ENCODE peak calls at places on chromosome 13, in seven cellular contexts. One of them, this sample, is unnamed.
A peak's percentile ranks its signal among the peaks of the same experiment; 100 is the strongest.

GRCh38 chr13:113581871-113582270 is 2.7 kb upstream of the TFDP1 start:
- DNase-seq in kidney tubule cell: no peak
- DNase-seq in OCI-LY7: no peak
- DNase-seq in T-helper 2 cell: no peak
- DNase-seq in foreskin fibroblast: no peak
- DNase-seq in B cell: no peak
- DNase-seq in heart left ventricle: no peak
- DNase-seq in this sample: no peak

GRCh38 chr13:30806784-30807183 is 71.4 kb downstream of the ALOX5AP start:
- DNase-seq in T-helper 2 cell: no peak
- DNase-seq in kidney tubule cell: peak; percentile 74
- DNase-seq in OCI-LY7: no peak
- DNase-seq in B cell: no peak
- DNase-seq in foreskin fibroblast: peak; percentile 71
- DNase-seq in heart left ventricle: no peak
- DNase-seq in this sample: peak; percentile 42

GRCh38 chr13:109737606-109738005 is 48.8 kb downstream of the IRS2 start:
- DNase-seq in kidney tubule cell: peak; percentile 47
- DNase-seq in foreskin fibroblast: peak; percentile 76
- DNase-seq in T-helper 2 cell: no peak
- DNase-seq in B cell: no peak
- DNase-seq in OCI-LY7: no peak
- DNase-seq in heart left ventricle: no peak
- DNase-seq in this sample: no peak

GRCh38 chr13:114015608-114016295 is 41.9 kb upstream of the C13orf46 start:
- DNase-seq in B cell: no peak
- DNase-seq in heart left ventricle: no peak
- DNase-seq in kidney tubule cell: peak; percentile 64
- DNase-seq in foreskin fibroblast: peak; percentile 85
- DNase-seq in T-helper 2 cell: no peak
- DNase-seq in OCI-LY7: no peak
- DNase-seq in this sample: no peak

GRCh38 chr13:37202264-37202663 is 96.8 kb upstream of the CSNK1A1L start:
- DNase-seq in foreskin fibroblast: no peak
- DNase-seq in B cell: no peak
- DNase-seq in kidney tubule cell: no peak
- DNase-seq in heart left ventricle: no peak
- DNase-seq in T-helper 2 cell: no peak
- DNase-seq in OCI-LY7: no peak
- DNase-seq in this sample: no peak

GRCh38 chr13:36509369-36509768 is 77.1 kb downstream of the CCNA1 start:
- DNase-seq in B cell: no peak
- DNase-seq in kidney tubule cell: no peak
- DNase-seq in T-helper 2 cell: no peak
- DNase-seq in OCI-LY7: no peak
- DNase-seq in foreskin fibroblast: no peak
- DNase-seq in heart left ventricle: no peak
- DNase-seq in this sample: no peak

GRCh38 chr13:33875658-33876401 is 57.9 kb downstream of the RFC3 start:
- DNase-seq in kidney tubule cell: no peak
- DNase-seq in heart left ventricle: no peak
- DNase-seq in foreskin fibroblast: no peak
- DNase-seq in OCI-LY7: no peak
- DNase-seq in B cell: no peak
- DNase-seq in T-helper 2 cell: no peak
- DNase-seq in this sample: no peak

GRCh38 chr13:113660066-113660465 is 2.1 kb upstream of the ATP4B start:
- DNase-seq in B cell: no peak
- DNase-seq in OCI-LY7: no peak
- DNase-seq in heart left ventricle: peak; percentile 4
- DNase-seq in foreskin fibroblast: no peak
- DNase-seq in T-helper 2 cell: no peak
- DNase-seq in kidney tubule cell: no peak
- DNase-seq in this sample: no peak

GRCh38 chr13:23212621-23213020 is 31.8 kb downstream of the SGCG start:
- DNase-seq in heart left ventricle: no peak
- DNase-seq in OCI-LY7: no peak
- DNase-seq in B cell: no peak
- DNase-seq in T-helper 2 cell: no peak
- DNase-seq in kidney tubule cell: no peak
- DNase-seq in foreskin fibroblast: no peak
- DNase-seq in this sample: no peak

GRCh38 chr13:98484289-98485219 is 92.4 kb downstream of the STK24 start:
- DNase-seq in B cell: no peak
- DNase-seq in foreskin fibroblast: peak; percentile 94
- DNase-seq in T-helper 2 cell: peak; percentile 47
- DNase-seq in OCI-LY7: no peak
- DNase-seq in heart left ventricle: peak; percentile 73
- DNase-seq in kidney tubule cell: peak; percentile 99
- DNase-seq in this sample: peak; percentile 87

GRCh38 chr13:92510416-92510815 is 716.2 kb upstream of the GPC6 start:
- DNase-seq in foreskin fibroblast: no peak
- DNase-seq in OCI-LY7: peak; percentile 4
- DNase-seq in heart left ventricle: no peak
- DNase-seq in T-helper 2 cell: no peak
- DNase-seq in kidney tubule cell: peak; percentile 28
- DNase-seq in B cell: no peak
- DNase-seq in this sample: peak; percentile 17

GRCh38 chr13:27954406-27954851 is 14.7 kb downstream of the CDX2 start:
- DNase-seq in heart left ventricle: no peak
- DNase-seq in T-helper 2 cell: no peak
- DNase-seq in kidney tubule cell: peak; percentile 48
- DNase-seq in OCI-LY7: no peak
- DNase-seq in B cell: no peak
- DNase-seq in foreskin fibroblast: no peak
- DNase-seq in this sample: no peak

GRCh38 chr13:100673831-100674362 is 698 bp downstream of the TMTC4 start:
- DNase-seq in OCI-LY7: peak; percentile 11
- DNase-seq in B cell: no peak
- DNase-seq in heart left ventricle: peak; percentile 35
- DNase-seq in foreskin fibroblast: peak; percentile 82
- DNase-seq in kidney tubule cell: peak; percentile 86
- DNase-seq in T-helper 2 cell: peak; percentile 89
- DNase-seq in this sample: peak; percentile 71

GRCh38 chr13:104750377-104750776 is 1684.2 kb upstream of the SLC10A2 start:
- DNase-seq in T-helper 2 cell: no peak
- DNase-seq in B cell: no peak
- DNase-seq in kidney tubule cell: peak; percentile 97
- DNase-seq in heart left ventricle: no peak
- DNase-seq in OCI-LY7: no peak
- DNase-seq in foreskin fibroblast: no peak
- DNase-seq in this sample: peak; percentile 90

This sample was measured in kidney glomerular epithelial cell.